ENCODE peak calls at places on chromosomes 5 and 9, in five cellular contexts. P, Y, F, M and T are unnamed samples.

GRCh38 chr5:8845316-8845715 is 700.6 kb downstream of the SEMA5A start:
- DNase-seq in P (no peak), Y (no peak), F (no peak), M (no peak), T (no peak)

GRCh38 chr5:83444445-83444844 is 27.1 kb upstream of the VCAN start:
- DNase-seq in P (no peak), Y (no peak), F (no peak), M (no peak), T (no peak)

GRCh38 chr5:82360043-82360442 is 81.9 kb upstream of the RPS23 start:
- DNase-seq in P (no peak), Y (no peak), F (no peak), M (no peak), T (no peak)

GRCh38 chr5:179221877-179222220 is 123.4 kb downstream of the ADAMTS2 start:
- DNase-seq in P (no peak), Y (no peak), F (no peak), M (no peak), T (no peak)

GRCh38 chr9:16436545-16436944 is 433.9 kb downstream of the BNC2 start:
- DNase-seq in P (no peak), Y (no peak), F (no peak), M (no peak), T (no peak)

GRCh38 chr5:16909464-16909863 is 26.6 kb downstream of the MYO10 start:
- DNase-seq in P (no peak), Y (no peak), F (peak; percentile 47), M (no peak), T (no peak)

GRCh38 chr5:50595199-50595598 is 71.2 kb upstream of the PARP8 start:
- DNase-seq in P (no peak), Y (no peak), F (peak; percentile 6), M (no peak), T (no peak)

GRCh38 chr9:126702501-126703329 is 89.0 kb downstream of the LMX1B start:
- DNase-seq in P (no peak), Y (no peak), F (no peak), M (no peak), T (peak; percentile 83)

GRCh38 chr5:67082941-67083340 is 113.7 kb downstream of the CD180 start:
- DNase-seq in P (no peak), Y (no peak), F (no peak), M (no peak), T (no peak)

GRCh38 chr5:169628891-169629290 is 8.2 kb upstream of the DOCK2 start:
- DNase-seq in P (no peak), Y (no peak), F (no peak), M (no peak), T (no peak)

GRCh38 chr9:77128125-77128789 is 49.1 kb upstream of the VPS13A start:
- DNase-seq in P (no peak), Y (no peak), F (no peak), M (no peak), T (no peak)

GRCh38 chr5:14439087-14439841 is 142.3 kb upstream of the OTULINL start:
- DNase-seq in P (no peak), Y (no peak), F (no peak), M (no peak), T (no peak)

GRCh38 chr9:90044710-90045151 is 439.9 kb downstream of the GADD45G start:
- DNase-seq in P (no peak), Y (no peak), F (peak; percentile 73), M (no peak), T (no peak)

GRCh38 chr5:176636426-176636825 is 6.0 kb downstream of the EIF4E1B start:
- DNase-seq in P (no peak), Y (no peak), F (no peak), M (no peak), T (no peak)

GRCh38 chr5:138370537-138370936 is 18.1 kb downstream of the KDM3B start:
- DNase-seq in P (no peak), Y (no peak), F (no peak), M (no peak), T (no peak)

DNA sequence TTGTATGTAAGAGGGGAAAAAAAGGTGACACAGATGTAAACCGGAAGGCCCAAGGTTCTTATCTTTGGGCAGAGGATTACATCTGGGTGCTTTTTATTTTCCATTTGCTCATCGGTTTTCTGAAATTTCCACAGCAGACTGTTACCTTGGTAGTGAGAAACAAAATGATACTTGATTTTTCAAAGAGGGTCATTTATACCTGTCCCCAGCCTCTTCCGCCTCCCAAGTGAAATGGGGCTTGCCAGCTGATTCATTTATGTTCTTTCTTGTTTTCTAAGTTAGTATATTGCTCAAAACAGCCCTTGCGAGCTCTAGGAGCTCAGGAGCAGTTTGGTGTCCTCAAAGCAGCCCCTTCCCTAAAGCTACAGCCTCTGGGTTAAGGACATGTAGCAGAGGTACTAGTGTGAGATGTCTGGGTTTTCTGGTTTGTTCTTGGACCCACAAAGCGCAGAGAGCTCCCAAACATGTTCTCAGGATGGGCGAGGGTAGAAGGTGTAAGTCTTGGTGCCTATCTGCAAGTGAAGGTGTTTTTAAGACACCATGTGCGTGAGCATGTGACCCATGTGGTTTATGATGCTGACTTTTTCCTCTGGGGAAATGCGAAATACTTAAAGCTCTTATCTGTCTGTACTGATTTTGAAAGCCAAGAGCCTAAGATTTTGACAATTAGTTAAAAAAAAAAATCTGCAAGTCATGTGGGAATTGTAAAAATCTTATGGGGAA is 38.3 kb downstream of the DAPK1 start:
- DNase-seq in P (no peak), Y (peak; percentile 80), F (no peak), M (no peak), T (no peak)
- TF ChIP-seq EP300 in P (no peak), Y (peak; percentile 47), F (no peak), M (no peak), T (no peak)

GRCh38 chr5:134538296-134538695 is 12.8 kb downstream of the JADE2 start:
- DNase-seq in P (no peak), Y (no peak), F (no peak), M (no peak), T (no peak)

GRCh38 chr5:134540747-134541733 is 15.6 kb downstream of the JADE2 start:
- DNase-seq in P (no peak), Y (no peak), F (no peak), M (no peak), T (no peak)

GRCh38 chr5:134541736-134542376 is 16.4 kb downstream of the JADE2 start:
- DNase-seq in P (peak; percentile 77), Y (no peak), F (no peak), M (peak; percentile 21), T (no peak)

GRCh38 chr5:134537297-134537696 is 11.8 kb downstream of the JADE2 start:
- DNase-seq in P (no peak), Y (no peak), F (no peak), M (no peak), T (no peak)

GRCh38 chr5:134539732-134540131 is 14.3 kb downstream of the JADE2 start:
- DNase-seq in P (no peak), Y (no peak), F (no peak), M (no peak), T (no peak)
- TF ChIP-seq EP300 in P (no peak), Y (no peak), F (no peak), M (no peak), T (no peak)

DNA sequence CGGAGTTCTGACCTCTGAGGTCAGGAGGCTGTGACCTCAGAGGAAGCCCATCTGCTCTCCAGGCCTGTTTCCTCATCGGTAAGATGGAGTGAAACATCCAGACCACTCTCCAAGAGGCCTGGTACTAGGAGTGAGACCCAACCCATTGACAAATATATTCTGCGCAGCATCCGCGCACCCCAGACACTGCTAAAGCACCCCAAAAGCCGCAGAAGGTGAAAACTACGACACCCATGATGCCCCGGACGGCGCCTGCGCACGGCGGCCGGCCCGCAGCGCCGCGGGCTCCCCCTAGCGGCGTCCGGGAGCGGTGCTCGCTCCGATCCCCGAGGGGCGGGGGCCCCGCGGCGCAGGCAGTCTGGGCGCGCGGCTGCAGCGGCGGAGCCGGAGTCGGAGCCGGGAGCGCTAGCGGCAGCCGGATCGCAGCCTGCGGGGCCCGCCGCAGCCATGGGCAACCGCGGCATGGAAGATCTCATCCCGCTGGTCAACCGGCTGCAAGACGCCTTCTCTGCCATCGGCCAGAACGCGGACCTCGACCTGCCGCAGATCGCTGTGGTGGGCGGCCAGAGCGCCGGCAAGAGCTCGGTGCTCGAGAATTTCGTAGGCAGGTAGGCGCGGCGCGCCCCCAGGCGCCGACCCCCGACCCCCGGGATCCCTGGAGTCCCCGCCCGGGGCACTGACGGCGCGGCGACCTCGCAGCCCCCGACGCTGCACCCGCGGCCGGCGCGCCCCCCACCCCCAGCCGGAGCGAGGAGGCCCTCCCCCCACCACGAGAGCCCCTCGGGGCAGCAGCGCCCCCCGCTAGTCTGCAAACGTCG is at the start of gene DNM1:
- DNase-seq in P (peak; percentile 79), Y (no peak), F (peak; percentile 62), M (peak; percentile 62), T (peak; percentile 99)
- TF ChIP-seq EP300 in P (no peak), Y (no peak), F (no peak), M (no peak), T (no peak)

GRCh38 chr9:93132287-93132927 is 1.6 kb downstream of the NINJ1 start:
- DNase-seq in P (peak; percentile 86), Y (no peak), F (peak; percentile 54), M (peak; percentile 79), T (no peak)

GRCh38 chr9:93134740-93135444 is 841 bp upstream of the NINJ1 start:
- DNase-seq in P (no peak), Y (no peak), F (no peak), M (no peak), T (no peak)

GRCh38 chr9:93132946-93133640 is 958 bp downstream of the NINJ1 start:
- DNase-seq in P (peak; percentile 66), Y (no peak), F (no peak), M (peak; percentile 42), T (no peak)

GRCh38 chr9:93133641-93134017 is 422 bp downstream of the NINJ1 start:
- DNase-seq in P (peak; percentile 88), Y (no peak), F (peak; percentile 54), M (peak; percentile 86), T (peak; percentile 85)

GRCh38 chr9:93134018-93134739 is at the start of gene NINJ1:
- DNase-seq in P (peak; percentile 87), Y (peak; percentile 50), F (peak; percentile 56), M (peak; percentile 79), T (peak; percentile 92)
- TF ChIP-seq EP300 in P (no peak), Y (peak; percentile 72), F (no peak), M (no peak), T (no peak)

DNA sequence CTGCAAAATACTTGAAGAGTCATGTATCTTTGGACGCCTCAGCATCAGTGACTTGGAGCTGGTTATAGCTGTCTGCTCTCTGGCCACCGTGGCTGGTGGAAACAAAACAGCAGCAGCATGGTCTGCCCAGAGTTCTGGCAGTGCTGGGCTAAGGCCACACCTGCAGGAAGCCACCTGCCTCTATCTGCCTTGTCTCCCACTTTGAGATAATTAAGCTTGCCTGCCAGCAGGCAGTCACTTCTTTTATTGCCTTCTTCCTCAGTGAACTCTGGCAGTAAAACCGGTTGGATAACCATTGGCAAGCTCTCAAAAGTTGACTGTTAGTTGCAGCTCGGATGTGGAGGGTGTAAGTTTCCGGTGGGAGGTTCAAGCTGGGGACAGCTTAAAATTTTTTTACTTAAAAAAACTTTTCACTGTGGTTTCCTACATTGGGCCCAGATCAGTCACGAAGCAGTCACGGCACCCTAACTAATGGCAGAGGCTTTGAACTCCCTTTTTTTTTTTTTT is 4.9 kb downstream of the SMIM3 start:
- DNase-seq in P (peak; percentile 61), Y (peak; percentile 52), F (no peak), M (peak; percentile 78), T (no peak)
- TF ChIP-seq EP300 in P (no peak), Y (no peak), F (no peak), M (no peak), T (peak; percentile 12)

GRCh38 chr5:173486355-173486754 is 130.1 kb downstream of the BOD1 start:
- DNase-seq in P (no peak), Y (no peak), F (no peak), M (no peak), T (no peak)
- TF ChIP-seq EP300 in P (no peak), Y (no peak), F (no peak), M (no peak), T (no peak)